ENCODE peak calls at places on chromosomes 5 and 9, in ten cellular contexts. K is vagina; O is activated CD4-positive, alpha-beta memory T cell treated with anti-CD3 and anti-CD28 coated beads for 36 hours; G is mesothelial cell of epicardium; Z is T-helper 2 cell; U is lower lobe of right lung; P is activated naive CD4-positive, alpha-beta T cell treated with anti-CD3 and anti-CD28 coated beads for 36 hours; C is Daoy; H is memory B cell; Q is DND-41. F is an unnamed sample.
A peak's percentile ranks its signal among the peaks of the same experiment; 100 is the strongest.

GRCh38 chr9:108496866-108497265 is 358.9 kb downstream of the ACTL7B start:
- DNase-seq in U (no peak), O (no peak), H (no peak), G (no peak), C (no peak), Q (no peak), Z (no peak), P (no peak), K (no peak), F (no peak)

GRCh38 chr5:152811985-152812384 is 406.9 kb upstream of the NMUR2 start:
- DNase-seq in H (no peak), C (no peak), K (no peak), P (peak; percentile 4), Z (no peak), Q (no peak), U (no peak), G (no peak), O (no peak), F (no peak)

GRCh38 chr5:114148253-114148652 is 213.6 kb upstream of the KCNN2 start:
- DNase-seq in P (no peak), C (no peak), Z (no peak), G (no peak), U (no peak), Q (no peak), K (no peak), H (no peak), O (no peak), F (no peak)

GRCh38 chr9:114694146-114694545 is 12.2 kb upstream of the TEX48 start:
- DNase-seq in O (no peak), U (no peak), Q (no peak), C (no peak), K (no peak), P (no peak), G (no peak), H (no peak), Z (no peak), F (no peak)

GRCh38 chr9:86175223-86175622 is 75.9 kb upstream of the GOLM1 start:
- DNase-seq in H (no peak), C (peak; percentile 31), Z (no peak), G (no peak), P (no peak), K (no peak), Q (no peak), O (no peak), U (no peak), F (no peak)

GRCh38 chr5:167845952-167846351 is 445.5 kb upstream of the WWC1 start:
- DNase-seq in O (no peak), G (no peak), U (no peak), Q (no peak), P (no peak), K (no peak), Z (no peak), C (no peak), H (no peak), F (no peak)

GRCh38 chr5:67059747-67060490 is 136.7 kb downstream of the CD180 start:
- DNase-seq in O (no peak), G (no peak), H (no peak), P (no peak), C (peak; percentile 44), Q (no peak), Z (no peak), U (no peak), K (no peak), F (no peak)

GRCh38 chr5:170861295-170861854 is 443 bp upstream of the RANBP17 start:
- DNase-seq in Z (no peak), Q (no peak), G (no peak), O (no peak), H (no peak), P (no peak), C (no peak), U (no peak), K (no peak), F (no peak)

GRCh38 chr5:173880306-173880985 is 7.7 kb upstream of the CPEB4 start:
- DNase-seq in Q (no peak), K (no peak), O (no peak), C (no peak), H (no peak), Z (no peak), U (no peak), P (no peak), G (no peak), F (no peak)

GRCh38 chr9:101736723-101737122 is 1.7 kb downstream of the GRIN3A start:
- DNase-seq in Q (no peak), U (no peak), K (no peak), C (peak; percentile 6), P (peak; percentile 14), H (no peak), Z (no peak), G (peak; percentile 41), O (no peak), F (no peak)

GRCh38 chr5:64635056-64635686 is 55.1 kb upstream of the SHISAL2B start:
- DNase-seq in U (no peak), Q (no peak), Z (no peak), G (no peak), K (no peak), H (peak; percentile 15), C (peak; percentile 15), P (no peak), O (no peak), F (peak; percentile 58)

GRCh38 chr9:125650271-125650737 is 56.7 kb downstream of the MAPKAP1 start:
- DNase-seq in U (no peak), K (no peak), O (peak; percentile 42), P (peak; percentile 60), Z (no peak), H (peak; percentile 64), G (no peak), C (peak; percentile 41), Q (no peak), F (peak; percentile 63)

GRCh38 chr5:79229357-79230174 is 6.4 kb upstream of the JMY start:
- DNase-seq in U (no peak), Z (no peak), H (peak; percentile 18), G (no peak), C (peak; percentile 13), Q (no peak), O (peak; percentile 71), K (no peak), P (peak; percentile 58), F (peak; percentile 21)

GRCh38 chr9:113600871-113601545 is 137.5 kb downstream of the RGS3 start:
- DNase-seq in U (peak; percentile 21), H (no peak), C (no peak), K (no peak), Q (no peak), Z (no peak), O (no peak), G (no peak), P (no peak), F (no peak)

GRCh38 chr5:125484272-125485002 is 738.0 kb upstream of the ZNF608 start:
- DNase-seq in Z (no peak), Q (no peak), O (no peak), P (no peak), G (no peak), U (peak; percentile 38), K (no peak), H (no peak), C (peak; percentile 93), F (no peak)

GRCh38 chr5:74007193-74007592 is 381.2 kb downstream of the ARHGEF28 start:
- DNase-seq in G (no peak), Z (no peak), O (no peak), P (no peak), U (no peak), H (no peak), K (no peak), Q (no peak), C (no peak), F (no peak)

GRCh38 chr5:1282139-1282992 is 12.5 kb downstream of the TERT start:
- DNase-seq in O (no peak), P (no peak), Z (no peak), H (no peak), G (peak; percentile 7), U (peak; percentile 38), Q (no peak), K (no peak), C (no peak), F (no peak)

GRCh38 chr9:34508951-34509350 is 13.8 kb downstream of the ENHO start:
- DNase-seq in Q (no peak), P (no peak), U (no peak), O (no peak), C (no peak), H (no peak), K (no peak), Z (no peak), G (no peak), F (no peak)

GRCh38 chr9:91407580-91408275 is 15.9 kb downstream of the NFIL3 start:
- DNase-seq in O (no peak), Q (no peak), Z (no peak), H (no peak), P (no peak), U (no peak), K (no peak), G (no peak), C (peak; percentile 57), F (no peak)

GRCh38 chr9:12968093-12968492 is 193.3 kb downstream of the LURAP1L start:
- DNase-seq in U (no peak), K (no peak), Q (no peak), O (no peak), C (no peak), Z (no peak), H (no peak), P (no peak), G (no peak), F (no peak)

GRCh38 chr5:62143268-62144229 is 162.5 kb upstream of the KIF2A start:
- DNase-seq in Z (no peak), P (no peak), O (no peak), Q (no peak), G (no peak), U (no peak), C (peak; percentile 13), H (no peak), K (no peak), F (peak; percentile 67)

GRCh38 chr9:127569819-127570401 is 42.2 kb upstream of the STXBP1 start:
- DNase-seq in K (no peak), C (peak; percentile 69), U (no peak), H (peak; percentile 26), O (peak; percentile 51), P (peak; percentile 31), G (no peak), Q (no peak), Z (no peak), F (no peak)

GRCh38 chr5:173969167-173970049 is 19.6 kb upstream of the C5orf47 start:
- DNase-seq in C (peak; percentile 41), Z (no peak), Q (no peak), H (no peak), P (no peak), G (no peak), K (no peak), O (no peak), U (peak; percentile 49), F (no peak)

GRCh38 chr5:34923694-34924461 is 5.5 kb upstream of the DNAJC21 start:
- DNase-seq in H (no peak), O (peak; percentile 42), Q (no peak), K (no peak), P (peak; percentile 64), C (peak; percentile 83), U (no peak), Z (no peak), G (no peak), F (peak; percentile 89)

GRCh38 chr5:169875091-169875727 is 105.1 kb downstream of the INSYN2B start:
- DNase-seq in P (no peak), C (no peak), Q (no peak), Z (no peak), U (no peak), O (no peak), H (no peak), K (no peak), G (no peak), F (no peak)

GRCh38 chr9:34526026-34526425 is 3.2 kb upstream of the ENHO start:
- DNase-seq in P (no peak), O (no peak), C (no peak), H (no peak), K (no peak), G (no peak), U (no peak), Z (no peak), Q (no peak), F (no peak)

GRCh38 chr9:7536310-7536939 is 263.2 kb downstream of the DMAC1 start:
- DNase-seq in G (no peak), C (peak; percentile 4), O (peak; percentile 49), K (no peak), Q (peak; percentile 52), U (peak; percentile 46), H (no peak), Z (no peak), P (peak; percentile 62), F (peak; percentile 99)

GRCh38 chr5:176646707-176647029 is 616 bp upstream of the TSPAN17 start:
- DNase-seq in H (no peak), K (no peak), U (no peak), O (no peak), G (no peak), Q (no peak), C (no peak), P (no peak), Z (no peak), F (no peak)